ENCODE peak calls at places on chromosomes 12 and 14, in seven cellular contexts. X is RWPE1, K is A549, E is fibroblast of mammary gland, Y is cardiac muscle cell, O is nephron progenitor cell, T is psoas muscle. A is an unnamed sample.

GRCh38 chr12:122356192-122356635 is 66.3 kb downstream of the CLIP1 start:
- DNase-seq in O (peak; percentile 41), K (peak; percentile 77), T (no peak), X (peak; percentile 32), E (peak; percentile 77), Y (peak; percentile 80), A (peak; percentile 53)

GRCh38 chr12:80044694-80045046 is 54.7 kb upstream of the OTOGL start:
- DNase-seq in X (peak; percentile 80), O (no peak), E (peak; percentile 94), Y (peak; percentile 73), K (no peak), T (no peak), A (no peak)

GRCh38 chr12:24803406-24804245 is 145.3 kb downstream of the BCAT1 start:
- DNase-seq in E (no peak), Y (no peak), X (no peak), T (no peak), O (no peak), K (no peak), A (no peak)

GRCh38 chr12:80954857-80955520 is 17.3 kb upstream of the LIN7A start:
- DNase-seq in E (no peak), Y (no peak), K (no peak), T (no peak), X (no peak), O (no peak), A (no peak)

GRCh38 chr12:58388261-58388660 is 446.9 kb downstream of the ATP23 start:
- DNase-seq in X (no peak), K (no peak), O (no peak), E (peak; percentile 25), T (no peak), Y (no peak), A (no peak)

GRCh38 chr12:45509187-45509586 is 220.3 kb upstream of the ARID2 start:
- DNase-seq in X (no peak), K (no peak), E (no peak), T (no peak), O (no peak), Y (no peak), A (no peak)

GRCh38 chr14:100293497-100294212 is 12.6 kb downstream of the SLC25A29 start:
- DNase-seq in T (no peak), O (no peak), K (no peak), Y (no peak), E (peak; percentile 49), X (no peak), A (no peak)

GRCh38 chr12:28121433-28121832 is 68.8 kb upstream of the CCDC91 start:
- DNase-seq in K (no peak), Y (no peak), O (no peak), X (no peak), E (no peak), T (no peak), A (no peak)

GRCh38 chr14:25121342-25122129 is 71.6 kb upstream of the STXBP6 start:
- DNase-seq in O (no peak), K (peak; percentile 53), E (peak; percentile 95), T (no peak), X (no peak), Y (peak; percentile 90), A (no peak)

GRCh38 chr14:90721619-90722305 is 94.5 kb downstream of the TTC7B start:
- DNase-seq in T (peak; percentile 43), X (peak; percentile 25), Y (no peak), K (no peak), O (no peak), E (peak; percentile 57), A (no peak)

GRCh38 chr12:93790472-93791152 is 113.4 kb downstream of the CRADD start:
- DNase-seq in O (no peak), T (no peak), Y (peak; percentile 90), K (peak; percentile 60), E (peak; percentile 88), X (peak; percentile 82), A (no peak)

GRCh38 chr12:115693970-115694369 is 583.5 kb downstream of the MED13L start:
- DNase-seq in O (no peak), E (no peak), K (no peak), X (no peak), T (no peak), Y (no peak), A (no peak)

GRCh38 chr12:22702690-22703089 is 77.7 kb downstream of the ETNK1 start:
- DNase-seq in E (peak; percentile 34), O (no peak), Y (peak; percentile 22), X (no peak), K (no peak), T (no peak), A (no peak)

GRCh38 chr12:56146492-56147460 is 5.6 kb upstream of the MYL6B start:
- DNase-seq in E (peak; percentile 55), X (no peak), K (no peak), O (no peak), T (no peak), Y (peak; percentile 56), A (no peak)

GRCh38 chr12:20711846-20712245 is 16.7 kb downstream of the SLCO1C1 start:
- DNase-seq in O (no peak), X (no peak), E (no peak), Y (no peak), K (no peak), T (no peak), A (no peak)

GRCh38 chr12:84043355-84043754 is 869.2 kb downstream of the SLC6A15 start:
- DNase-seq in T (no peak), O (no peak), Y (no peak), K (peak; percentile 6), X (no peak), E (no peak), A (no peak)

GRCh38 chr12:1880153-1880845 is 38.2 kb downstream of the CACNA2D4 start:
- DNase-seq in E (no peak), K (no peak), Y (no peak), O (no peak), X (no peak), T (no peak), A (no peak)

GRCh38 chr12:104456950-104457745 is 400 bp downstream of the CHST11 start:
- DNase-seq in X (peak; percentile 64), Y (peak; percentile 80), T (peak; percentile 34), O (peak; percentile 62), E (peak; percentile 79), K (peak; percentile 88), A (peak; percentile 51)

GRCh38 chr12:128190614-128191013 is 76.4 kb upstream of the TMEM132C start:
- DNase-seq in K (no peak), T (peak; percentile 12), X (no peak), E (no peak), O (peak; percentile 80), Y (no peak), A (no peak)

GRCh38 chr12:13573698-13574321 is 377.3 kb downstream of the EMP1 start:
- DNase-seq in X (peak; percentile 57), T (no peak), Y (peak; percentile 71), E (peak; percentile 92), K (peak; percentile 51), O (no peak), A (no peak)

GRCh38 chr12:95412826-95413311 is 61.1 kb upstream of the METAP2 start:
- DNase-seq in Y (peak; percentile 87), O (no peak), X (peak; percentile 58), T (no peak), E (peak; percentile 97), K (no peak), A (no peak)

GRCh38 chr12:52605542-52605941 is 4.3 kb upstream of the KRT72 start:
- DNase-seq in T (no peak), K (no peak), O (no peak), Y (no peak), X (no peak), E (no peak), A (no peak)
- TF ChIP-seq CTCF in T (no peak), K (no peak), O (no peak), Y (no peak), X (no peak), E (no peak), A (no peak)

GRCh38 chr12:131117438-131118245 is 163.9 kb downstream of the ADGRD1 start:
- DNase-seq in X (no peak), E (no peak), K (no peak), Y (no peak), O (no peak), T (no peak), A (no peak)

GRCh38 chr12:131115766-131116165 is 162.1 kb downstream of the ADGRD1 start:
- DNase-seq in X (no peak), Y (no peak), T (no peak), K (no peak), E (no peak), O (no peak), A (no peak)

GRCh38 chr12:131118366-131118765 is 164.7 kb downstream of the ADGRD1 start:
- DNase-seq in T (no peak), K (no peak), E (no peak), O (no peak), Y (no peak), X (no peak), A (no peak)

GRCh38 chr12:131114942-131115584 is 161.4 kb downstream of the ADGRD1 start:
- DNase-seq in K (no peak), Y (peak; percentile 10), E (no peak), X (no peak), O (no peak), T (peak; percentile 20), A (no peak)

DNA sequence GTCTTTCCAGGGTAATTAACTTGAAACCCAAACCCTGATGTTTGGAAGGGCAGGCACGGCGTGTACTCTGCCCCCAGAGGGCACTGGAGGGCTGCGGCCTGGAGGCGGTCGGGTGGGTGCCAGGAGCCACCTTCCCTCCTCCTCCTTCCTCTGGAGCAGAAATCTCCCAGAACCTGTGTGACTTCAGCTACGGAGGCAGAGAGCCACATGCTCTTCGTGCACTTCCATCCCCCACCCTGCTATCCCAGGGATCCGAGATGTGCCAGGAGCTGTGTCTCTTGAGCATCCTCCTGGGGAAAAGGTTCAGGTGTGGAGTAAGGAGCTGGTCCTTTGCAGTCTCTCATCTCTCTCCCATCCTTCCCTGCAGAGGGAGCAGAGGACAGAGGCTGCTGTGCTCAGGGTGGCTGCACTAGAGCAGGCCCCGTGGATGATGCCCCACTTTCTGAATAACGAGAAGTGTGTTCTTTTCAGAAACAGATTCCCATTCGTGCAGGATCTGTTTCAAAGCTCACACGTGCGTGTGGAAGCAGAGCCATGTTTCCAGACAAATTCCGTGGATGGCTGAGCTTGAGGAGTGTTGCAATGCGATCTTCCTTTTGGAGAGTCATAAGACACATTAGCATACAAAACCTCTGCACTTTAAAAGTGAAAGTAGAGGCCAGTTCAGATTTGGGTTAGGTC is 162.9 kb downstream of the ADGRD1 start:
- DNase-seq in Y (peak; percentile 60), E (peak; percentile 43), O (peak; percentile 54), K (peak; percentile 36), X (no peak), T (peak; percentile 18), A (peak; percentile 61)
- TF ChIP-seq CTCF in Y (peak; percentile 24), E (peak; percentile 20), O (peak; percentile 70), K (peak; percentile 56), X (peak; percentile 12), T (peak; percentile 15), A (no peak)

GRCh38 chr12:102702447-102703114 is 214.5 kb downstream of the PAH start:
- DNase-seq in T (peak; percentile 22), O (peak; percentile 21), K (peak; percentile 59), E (peak; percentile 67), X (peak; percentile 35), Y (peak; percentile 79), A (peak; percentile 44)
- TF ChIP-seq CTCF in T (peak; percentile 56), O (peak; percentile 39), K (peak; percentile 53), E (peak; percentile 81), X (peak; percentile 27), Y (peak; percentile 74), A (peak; percentile 80)

DNA sequence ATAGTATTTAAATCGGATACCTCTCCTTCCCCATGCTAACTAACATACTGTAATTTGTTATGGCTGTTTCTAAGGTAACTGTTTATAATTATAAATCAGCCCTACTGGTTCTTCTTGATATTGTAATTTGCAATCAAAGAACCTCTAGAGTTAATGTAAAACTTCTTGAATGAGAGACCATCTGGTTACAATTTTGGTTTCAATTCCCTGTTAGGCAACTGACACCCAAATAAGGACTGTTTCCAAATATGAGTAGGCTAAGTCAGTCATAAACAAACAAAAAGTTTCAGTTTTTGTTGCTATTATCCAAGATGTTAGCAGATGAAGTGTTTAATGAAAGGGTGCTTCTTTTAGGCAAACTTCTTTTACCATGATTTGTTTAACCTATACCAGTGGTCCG is 120.2 kb upstream of the DNM1L start:
- DNase-seq in X (no peak), K (no peak), O (no peak), E (peak; percentile 87), Y (no peak), T (no peak), A (no peak)
- TF ChIP-seq CTCF in X (no peak), K (no peak), O (no peak), E (no peak), Y (no peak), T (no peak), A (no peak)

A was measured in endothelial cell.